ENCODE peak calls at places on chromosomes 6 and 20, in five cellular contexts. F is NCI-H1092 treated with DMSO at 0.1 percent for 48 hours, G is AG10803, B is T-helper 17 cell, I is upper lobe of right lung. Q is an unnamed sample.

GRCh38 chr6:35377002-35377401 is 34.6 kb downstream of the PPARD start:
- DNase-seq in G (no peak), I (no peak), B (no peak), F (no peak), Q (no peak)

GRCh38 chr20:63261808-63262528 is 7.7 kb upstream of the NKAIN4 start:
- DNase-seq in I (no peak), G (no peak), B (no peak), F (no peak), Q (no peak)

GRCh38 chr20:14617123-14617522 is 279.7 kb upstream of the FLRT3 start:
- DNase-seq in B (no peak), F (no peak), G (no peak), I (no peak), Q (no peak)

GRCh38 chr6:7587631-7588100 is 2.3 kb upstream of the SNRNP48 start:
- DNase-seq in G (peak; percentile 69), F (no peak), B (no peak), I (no peak), Q (no peak)

GRCh38 chr6:42352856-42353564 is 98.7 kb downstream of the TRERF1 start:
- DNase-seq in B (no peak), F (no peak), I (no peak), G (peak; percentile 73), Q (no peak)

GRCh38 chr6:44722736-44723135 is 335.2 kb downstream of the CDC5L start:
- DNase-seq in F (no peak), G (no peak), B (no peak), I (no peak), Q (no peak)

GRCh38 chr20:41862023-41862422 is 243.8 kb upstream of the CHD6 start:
- DNase-seq in B (no peak), F (no peak), G (no peak), I (no peak), Q (no peak)

GRCh38 chr6:39922821-39923220 is 11.4 kb downstream of the MOCS1 start:
- DNase-seq in F (no peak), I (no peak), B (no peak), G (no peak), Q (no peak)

GRCh38 chr20:61673152-61673551 is 392.5 kb downstream of the TAF4 start:
- DNase-seq in G (no peak), B (no peak), F (peak; percentile 49), I (no peak), Q (no peak)

GRCh38 chr6:105896821-105897095 is 189.4 kb upstream of the PRDM1 start:
- DNase-seq in G (no peak), F (no peak), I (no peak), B (no peak), Q (no peak)

GRCh38 chr20:63857751-63858392 is 3.4 kb upstream of the ABHD16B start:
- DNase-seq in I (no peak), F (no peak), G (no peak), B (no peak), Q (no peak)

GRCh38 chr20:36975085-36975829 is 23.7 kb upstream of the SAMHD1 start:
- DNase-seq in B (peak; percentile 36), F (no peak), I (no peak), G (no peak), Q (no peak)

GRCh38 chr6:39934060-39934757 is at the start of gene MOCS1:
- DNase-seq in G (peak; percentile 61), F (peak; percentile 22), I (peak; percentile 91), B (no peak), Q (peak; percentile 12)

GRCh38 chr6:71404145-71404966 is 115.7 kb downstream of the OGFRL1 start:
- DNase-seq in F (no peak), G (peak; percentile 88), B (no peak), I (no peak), Q (no peak)

GRCh38 chr6:28802417-28803336 is 121.1 kb downstream of the TRIM27 start:
- DNase-seq in F (no peak), B (no peak), G (peak; percentile 37), I (no peak), Q (peak; percentile 42)

GRCh38 chr6:139586273-139586672 is 211.8 kb upstream of the CITED2 start:
- DNase-seq in G (no peak), B (no peak), I (no peak), F (no peak), Q (no peak)

GRCh38 chr6:92945799-92946198 is 473.6 kb downstream of the EPHA7 start:
- DNase-seq in F (no peak), G (no peak), B (no peak), I (no peak), Q (no peak)

GRCh38 chr6:138007014-138007472 is 100.2 kb downstream of the PERP start:
- DNase-seq in G (peak; percentile 11), F (no peak), I (no peak), B (no peak), Q (no peak)

GRCh38 chr20:31663838-31664695 is 26.4 kb downstream of the COX4I2 start:
- DNase-seq in I (peak; percentile 78), F (peak; percentile 69), G (no peak), B (no peak), Q (peak; percentile 68)

GRCh38 chr6:89411269-89412070 is 603 bp downstream of the RRAGD start:
- DNase-seq in I (peak; percentile 79), B (peak; percentile 14), F (peak; percentile 49), G (no peak), Q (no peak)

GRCh38 chr20:46683939-46684750 is 5.1 kb downstream of the TP53RK start:
- DNase-seq in B (no peak), F (no peak), G (peak; percentile 68), I (peak; percentile 75), Q (no peak)

GRCh38 chr6:163320402-163320801 is 94.1 kb upstream of the QKI start:
- DNase-seq in F (no peak), I (no peak), G (no peak), B (no peak), Q (no peak)